ENCODE peak calls at places on chromosomes 1 and 21, in ten cellular contexts. G is astrocyte of the spinal cord; S is naive B cell; O is substantia nigra; W is stimulated activated CD8-positive, alpha-beta memory T cell treated with anti-CD3 and anti-CD28 coated beads, Interleukin-7, amount 100 ng/mL, for 24 hours; U is fibroblast of lung; M is stimulated activated CD4-positive, alpha-beta T cell treated with anti-CD3 and anti-CD28 coated beads, Interleukin-1b, Interleukin-23, amount 100 ng/mL, for 24 hours; V is AG08395; C is NCI-H1092 treated with DMSO at 0.1 percent for 48 hours; I is epithelial cell of esophagus. E is an unnamed sample.

GRCh38 chr21:36321325-36322082 is 1.5 kb downstream of the MORC3 start:
- DNase-seq in O (no peak), S (no peak), M (no peak), U (peak; percentile 33), V (no peak), G (peak; percentile 31), I (peak; percentile 42), C (peak; percentile 91), W (no peak), E (no peak)

GRCh38 chr1:152018537-152018936 is 18.3 kb downstream of the S100A11 start:
- DNase-seq in W (no peak), V (no peak), U (no peak), O (no peak), I (peak; percentile 43), C (no peak), G (no peak), M (no peak), S (no peak), E (no peak)

GRCh38 chr1:77273891-77274290 is 7.9 kb upstream of the AK5 start:
- DNase-seq in O (no peak), M (no peak), V (no peak), I (no peak), U (no peak), S (no peak), W (no peak), C (no peak), G (no peak), E (no peak)

GRCh38 chr1:94094466-94095111 is 26.4 kb downstream of the ABCA4 start:
- DNase-seq in I (no peak), U (peak; percentile 86), O (peak; percentile 27), W (no peak), C (no peak), V (peak; percentile 41), G (peak; percentile 96), M (no peak), S (no peak), E (peak; percentile 79)

GRCh38 chr1:172429324-172430127 is 9.0 kb downstream of the C1orf105 start:
- DNase-seq in W (no peak), U (peak; percentile 68), G (peak; percentile 79), V (peak; percentile 77), S (peak; percentile 33), M (no peak), O (no peak), C (peak; percentile 71), I (peak; percentile 85), E (no peak)

GRCh38 chr1:156126701-156127534 is 12.4 kb downstream of the LMNA start:
- DNase-seq in M (no peak), I (peak; percentile 76), U (peak; percentile 97), C (no peak), V (peak; percentile 67), W (peak; percentile 65), O (no peak), G (peak; percentile 90), S (peak; percentile 39), E (no peak)

GRCh38 chr1:242427519-242427918 is 97.0 kb downstream of the PLD5 start:
- DNase-seq in M (no peak), C (no peak), S (no peak), I (no peak), V (no peak), W (no peak), U (no peak), O (no peak), G (no peak), E (no peak)

GRCh38 chr1:109446236-109446635 is 20.0 kb upstream of the PSMA5 start:
- DNase-seq in O (no peak), V (peak; percentile 41), G (no peak), W (no peak), S (no peak), I (no peak), M (no peak), C (no peak), U (no peak), E (no peak)

GRCh38 chr1:207838156-207839082 is 72.5 kb downstream of the CD34 start:
- DNase-seq in M (no peak), V (no peak), S (no peak), O (peak; percentile 61), C (no peak), G (no peak), W (no peak), I (peak; percentile 50), U (no peak), E (no peak)

GRCh38 chr1:50976111-50976889 is 6.3 kb downstream of the CDKN2C start:
- DNase-seq in C (peak; percentile 82), S (no peak), I (no peak), W (no peak), G (no peak), V (no peak), O (peak; percentile 4), U (no peak), M (no peak), E (no peak)

GRCh38 chr1:204213668-204214662 is at the start of gene GOLT1A:
- DNase-seq in G (peak; percentile 52), W (no peak), M (no peak), S (peak; percentile 41), O (peak; percentile 69), I (peak; percentile 79), U (peak; percentile 79), V (peak; percentile 72), C (peak; percentile 79), E (no peak)

GRCh38 chr1:37161171-37161570 is 126.9 kb upstream of the GRIK3 start:
- DNase-seq in S (no peak), M (no peak), U (no peak), I (no peak), W (no peak), G (no peak), O (no peak), C (no peak), V (no peak), E (no peak)

GRCh38 chr1:26351591-26352337 is 2.2 kb downstream of the CRYBG2 start:
- DNase-seq in O (no peak), G (peak; percentile 31), U (peak; percentile 71), V (no peak), I (peak; percentile 96), M (no peak), W (no peak), C (no peak), S (no peak), E (no peak)

E was measured in amygdala.